ENCODE peak calls at places on chromosomes 6 and 20, in eight cellular contexts. One of them, this sample, is unnamed.

GRCh38 chr20:50814438-50815161 is 19.7 kb downstream of the BCAS4 start:
- DNase-seq in effector CD4-positive, alpha-beta T cell: no peak
- DNase-seq in progenitor cell of endocrine pancreas: no peak
- DNase-seq in RWPE1: no peak
- DNase-seq in hepatic stellate cell: no peak
- DNase-seq in AG20443: no peak
- DNase-seq in GM06990: no peak
- DNase-seq in DMS79 treated with DMSO at 0.1 percent for 48 hours: no peak
- DNase-seq in this sample: no peak

GRCh38 chr6:139373154-139373927 is 1.1 kb downstream of the CITED2 start:
- DNase-seq in GM06990: peak; percentile 84
- DNase-seq in effector CD4-positive, alpha-beta T cell: peak; percentile 63
- DNase-seq in progenitor cell of endocrine pancreas: peak; percentile 41
- DNase-seq in AG20443: peak; percentile 24
- DNase-seq in hepatic stellate cell: peak; percentile 36
- DNase-seq in RWPE1: peak; percentile 30
- DNase-seq in DMS79 treated with DMSO at 0.1 percent for 48 hours: peak; percentile 45
- DNase-seq in this sample: peak; percentile 52

GRCh38 chr6:43949451-43950110 is 177.7 kb downstream of the MRPL14 start:
- DNase-seq in GM06990: no peak
- DNase-seq in AG20443: peak; percentile 53
- DNase-seq in hepatic stellate cell: peak; percentile 42
- DNase-seq in progenitor cell of endocrine pancreas: no peak
- DNase-seq in DMS79 treated with DMSO at 0.1 percent for 48 hours: no peak
- DNase-seq in RWPE1: no peak
- DNase-seq in effector CD4-positive, alpha-beta T cell: no peak
- DNase-seq in this sample: no peak

GRCh38 chr20:48222595-48223180 is 437.4 kb upstream of the SULF2 start:
- DNase-seq in hepatic stellate cell: no peak
- DNase-seq in GM06990: no peak
- DNase-seq in AG20443: no peak
- DNase-seq in RWPE1: no peak
- DNase-seq in DMS79 treated with DMSO at 0.1 percent for 48 hours: no peak
- DNase-seq in progenitor cell of endocrine pancreas: no peak
- DNase-seq in effector CD4-positive, alpha-beta T cell: no peak
- DNase-seq in this sample: no peak

GRCh38 chr6:20313960-20314530 is 87.6 kb upstream of the E2F3 start:
- DNase-seq in RWPE1: no peak
- DNase-seq in progenitor cell of endocrine pancreas: no peak
- DNase-seq in DMS79 treated with DMSO at 0.1 percent for 48 hours: peak; percentile 43
- DNase-seq in hepatic stellate cell: no peak
- DNase-seq in AG20443: no peak
- DNase-seq in GM06990: no peak
- DNase-seq in effector CD4-positive, alpha-beta T cell: no peak
- DNase-seq in this sample: no peak

GRCh38 chr6:78910611-78911134 is 43.3 kb downstream of the IRAK1BP1 start:
- DNase-seq in progenitor cell of endocrine pancreas: peak; percentile 15
- DNase-seq in AG20443: peak; percentile 77
- DNase-seq in RWPE1: peak; percentile 48
- DNase-seq in GM06990: peak; percentile 37
- DNase-seq in DMS79 treated with DMSO at 0.1 percent for 48 hours: no peak
- DNase-seq in hepatic stellate cell: peak; percentile 23
- DNase-seq in effector CD4-positive, alpha-beta T cell: no peak
- DNase-seq in this sample: peak; percentile 87

GRCh38 chr6:52663120-52663934 is 7.6 kb upstream of the TMEM14A start:
- DNase-seq in GM06990: peak; percentile 44
- DNase-seq in hepatic stellate cell: peak; percentile 65
- DNase-seq in effector CD4-positive, alpha-beta T cell: peak; percentile 45
- DNase-seq in progenitor cell of endocrine pancreas: no peak
- DNase-seq in RWPE1: peak; percentile 64
- DNase-seq in AG20443: peak; percentile 63
- DNase-seq in DMS79 treated with DMSO at 0.1 percent for 48 hours: peak; percentile 84
- DNase-seq in this sample: peak; percentile 75

GRCh38 chr20:22744341-22745193 is 160.2 kb upstream of the FOXA2 start:
- DNase-seq in DMS79 treated with DMSO at 0.1 percent for 48 hours: no peak
- DNase-seq in GM06990: no peak
- DNase-seq in AG20443: no peak
- DNase-seq in progenitor cell of endocrine pancreas: no peak
- DNase-seq in effector CD4-positive, alpha-beta T cell: no peak
- DNase-seq in hepatic stellate cell: no peak
- DNase-seq in RWPE1: peak; percentile 34
- DNase-seq in this sample: no peak

GRCh38 chr20:57662313-57663240 is 42.4 kb upstream of the ZBP1 start:
- DNase-seq in progenitor cell of endocrine pancreas: no peak
- DNase-seq in hepatic stellate cell: no peak
- DNase-seq in DMS79 treated with DMSO at 0.1 percent for 48 hours: no peak
- DNase-seq in AG20443: no peak
- DNase-seq in GM06990: no peak
- DNase-seq in effector CD4-positive, alpha-beta T cell: no peak
- DNase-seq in RWPE1: no peak
- DNase-seq in this sample: peak; percentile 78

GRCh38 chr20:18705490-18705889 is 108.1 kb upstream of the SCP2D1 start:
- DNase-seq in effector CD4-positive, alpha-beta T cell: no peak
- DNase-seq in GM06990: no peak
- DNase-seq in AG20443: peak; percentile 95
- DNase-seq in DMS79 treated with DMSO at 0.1 percent for 48 hours: no peak
- DNase-seq in RWPE1: no peak
- DNase-seq in progenitor cell of endocrine pancreas: no peak
- DNase-seq in hepatic stellate cell: peak; percentile 91
- DNase-seq in this sample: no peak

This sample was measured in H7.